ENCODE peak calls at places on chromosomes 4 and X, in nine cellular contexts. Q is transverse colon, D is endothelial cell of umbilical vein, Y is K562, M is H1, X is pancreas, A is MM.1S, L is right lobe of liver, W is IMR-90. Z is an unnamed sample.

GRCh38 chr4:13989496-13989895 is 362.0 kb upstream of the BOD1L1 start:
- DNase-seq in Q (no peak), D (no peak), X (no peak), L (no peak), M (no peak), W (no peak), Y (no peak), A (no peak), Z (no peak)

GRCh38 chrX:96761566-96761965 is 76.9 kb downstream of the DIAPH2 start:
- DNase-seq in A (no peak), X (no peak), Q (no peak), D (no peak), Y (no peak), M (no peak), W (no peak), L (no peak), Z (no peak)

GRCh38 chr4:4862665-4863482 is 3.4 kb downstream of the MSX1 start:
- DNase-seq in A (no peak), X (no peak), D (no peak), Q (no peak), Y (no peak), L (no peak), W (no peak), M (no peak), Z (no peak)

GRCh38 chr4:85720736-85721135 is 245.8 kb downstream of the ARHGAP24 start:
- DNase-seq in D (no peak), L (no peak), A (no peak), M (no peak), W (peak; percentile 23), Y (no peak), X (no peak), Q (no peak), Z (peak; percentile 6)

GRCh38 chr4:184473515-184474260 is 662 bp downstream of the IRF2 start:
- DNase-seq in M (no peak), L (peak; percentile 71), A (peak; percentile 75), X (peak; percentile 37), Y (no peak), Q (peak; percentile 52), D (no peak), W (peak; percentile 32), Z (peak; percentile 65)

GRCh38 chr4:139977838-139978604 is 176.0 kb downstream of the MAML3 start:
- DNase-seq in Q (no peak), X (no peak), D (no peak), L (no peak), W (no peak), A (no peak), Y (no peak), M (no peak), Z (no peak)

GRCh38 chr4:130722370-130722769 is 1626.4 kb downstream of the C4orf33 start:
- DNase-seq in L (no peak), M (peak; percentile 3), D (no peak), Y (no peak), Q (no peak), W (no peak), A (no peak), X (no peak), Z (no peak)

GRCh38 chr4:176357359-176358082 is 37.8 kb downstream of the SPCS3 start:
- DNase-seq in D (no peak), A (peak; percentile 91), Y (no peak), X (no peak), Q (no peak), M (no peak), W (peak; percentile 39), L (no peak), Z (no peak)

GRCh38 chr4:34615315-34615714 is 1629.0 kb downstream of the ARAP2 start:
- DNase-seq in W (no peak), Y (no peak), M (no peak), X (no peak), A (no peak), Q (no peak), L (no peak), D (no peak), Z (no peak)

GRCh38 chr4:31548823-31549222 is 828.7 kb downstream of the PCDH7 start:
- DNase-seq in W (no peak), L (no peak), D (no peak), A (no peak), Q (no peak), Y (no peak), X (no peak), M (no peak), Z (no peak)

GRCh38 chrX:137565318-137565904 is 516 bp upstream of the ZIC3 start:
- DNase-seq in L (no peak), A (no peak), Q (no peak), X (no peak), W (no peak), Y (no peak), M (no peak), D (no peak), Z (no peak)

GRCh38 chr4:80073362-80074008 is 456 bp upstream of the ANTXR2 start:
- DNase-seq in W (no peak), X (no peak), Y (no peak), A (peak; percentile 15), L (no peak), M (no peak), D (no peak), Q (no peak), Z (no peak)

GRCh38 chr4:173538903-173539445 is 8.9 kb upstream of the HAND2 start:
- DNase-seq in A (no peak), D (no peak), L (no peak), Y (no peak), X (no peak), M (no peak), Q (no peak), W (no peak), Z (no peak)

GRCh38 chr4:146488495-146489174 is 33.1 kb downstream of the SLC10A7 start:
- DNase-seq in L (no peak), M (no peak), Q (no peak), A (no peak), D (peak; percentile 83), Y (no peak), W (peak; percentile 17), X (no peak), Z (peak; percentile 9)

GRCh38 chrX:56763556-56764152 is 34.6 kb downstream of the NBDY start:
- DNase-seq in L (peak; percentile 76), A (peak; percentile 95), M (no peak), D (no peak), X (no peak), Y (no peak), W (peak; percentile 75), Q (peak; percentile 88), Z (no peak)
- H3K27ac ChIP-seq in L (peak overlapping the region; percentile 51), A (peak overlapping the region; percentile 90), M (no peak overlapping the region), D (no peak overlapping the region), X (peak overlapping the region; percentile 86), Y (no peak overlapping the region), W (peak overlapping the region; percentile 39), Q (no peak overlapping the region), Z (peak overlapping the region; percentile 28)

GRCh38 chr4:54541426-54542118 is 116.2 kb upstream of the KIT start:
- DNase-seq in D (no peak), M (no peak), W (peak; percentile 54), Y (peak; percentile 46), Q (no peak), L (no peak), X (no peak), A (no peak), Z (no peak)
- H3K27ac ChIP-seq in D (no peak overlapping the region), M (no peak overlapping the region), W (peak overlapping the region; percentile 59), Y (no peak overlapping the region), Q (no peak overlapping the region), L (no peak overlapping the region), X (no peak overlapping the region), A (no peak overlapping the region), Z (no peak overlapping the region)

DNA sequence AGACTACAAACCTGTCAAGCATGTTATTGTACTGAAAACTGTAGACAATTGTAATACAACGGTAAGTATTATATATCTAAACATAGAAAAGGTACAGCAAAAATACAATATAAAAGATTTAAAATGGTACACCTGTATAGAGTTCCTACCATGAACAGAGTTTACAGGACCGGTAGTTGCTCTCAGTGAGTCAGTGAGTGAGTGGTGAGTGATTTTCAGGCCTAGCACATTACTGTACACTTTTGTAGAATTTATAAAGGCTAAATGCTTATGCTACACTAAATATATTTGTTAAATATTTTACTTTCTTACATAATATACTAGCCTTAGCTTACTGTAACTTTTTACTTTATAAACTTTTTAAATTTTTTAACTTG is 37.4 kb downstream of the PDGFC start:
- DNase-seq in W (no peak), D (no peak), M (no peak), Y (no peak), Q (no peak), A (no peak), L (no peak), X (no peak), Z (no peak)
- H3K27ac ChIP-seq in W (no peak overlapping the region), D (no peak overlapping the region), M (no peak overlapping the region), Y (no peak overlapping the region), Q (no peak overlapping the region), A (no peak overlapping the region), L (no peak overlapping the region), X (peak overlapping the region; percentile 20), Z (no peak overlapping the region)

GRCh38 chr4:76990288-76991080 is 40.9 kb downstream of the SEPTIN11 start:
- DNase-seq in Y (no peak), M (no peak), X (no peak), Q (no peak), W (peak; percentile 96), A (no peak), D (no peak), L (no peak), Z (no peak)

GRCh38 chr4:76995776-76996175 is 46.2 kb downstream of the SEPTIN11 start:
- DNase-seq in X (no peak), Y (no peak), W (no peak), D (no peak), Q (no peak), A (no peak), L (no peak), M (no peak), Z (no peak)

GRCh38 chr4:76997454-76997853 is 47.9 kb downstream of the SEPTIN11 start:
- DNase-seq in A (no peak), W (no peak), X (no peak), D (no peak), L (no peak), Y (no peak), M (no peak), Q (no peak), Z (no peak)

GRCh38 chr4:76996445-76996844 is 46.9 kb downstream of the SEPTIN11 start:
- DNase-seq in Q (no peak), X (no peak), D (no peak), M (no peak), A (no peak), Y (no peak), W (no peak), L (no peak), Z (no peak)

DNA sequence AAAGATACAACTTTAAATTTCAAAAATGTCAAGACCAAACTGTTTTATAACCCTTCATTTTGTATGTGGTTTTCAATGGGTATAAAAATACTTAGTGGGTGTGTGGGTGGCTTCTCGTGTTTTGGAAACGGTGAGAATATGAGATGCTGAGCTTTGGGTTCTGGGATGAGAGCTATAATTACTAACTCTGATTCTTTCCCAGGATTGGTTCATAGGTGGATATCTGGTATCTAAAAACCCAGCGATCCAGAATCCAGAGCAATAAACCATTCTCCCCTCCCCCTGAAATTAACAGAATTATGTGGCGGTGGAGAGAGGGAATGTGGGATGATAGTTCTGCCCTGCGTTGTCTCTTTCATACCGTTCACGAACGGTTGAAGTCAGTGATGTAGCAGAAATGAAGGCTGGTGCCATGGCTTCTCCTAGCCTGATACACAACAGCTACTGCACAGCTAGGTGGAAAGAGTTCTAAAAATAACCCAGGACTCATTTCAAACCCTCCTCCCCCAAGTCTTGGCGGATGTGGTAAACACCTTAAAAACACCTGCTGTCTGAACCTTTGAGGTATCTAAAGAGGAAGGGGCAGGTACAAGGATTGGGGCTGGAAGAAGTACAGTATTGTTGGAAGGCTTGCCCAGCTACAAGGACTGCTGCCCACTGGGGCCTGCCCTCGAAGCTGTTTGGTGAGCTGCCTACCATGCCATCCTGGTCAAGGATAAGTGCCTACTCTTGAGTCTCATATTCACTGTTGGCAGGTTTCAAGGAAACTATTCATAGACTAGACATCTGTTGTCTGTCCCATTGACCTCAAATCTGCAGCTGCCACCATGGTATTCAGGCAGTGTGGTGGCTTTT is 44.5 kb downstream of the SEPTIN11 start:
- DNase-seq in M (no peak), Q (no peak), Y (no peak), D (no peak), L (no peak), X (no peak), A (peak; percentile 92), W (no peak), Z (peak; percentile 52)
- H3K27ac ChIP-seq in M (no peak overlapping the region), Q (no peak overlapping the region), Y (no peak overlapping the region), D (no peak overlapping the region), L (no peak overlapping the region), X (no peak overlapping the region), A (peak overlapping the region; percentile 75), W (peak overlapping the region; percentile 14), Z (peak overlapping the region; percentile 46)